ENCODE peak calls at places on chromosomes 2 and 18, in six cellular contexts. S, P, G, N, F and Y are unnamed samples.

GRCh38 chr18:37861981-37862380 is 296.4 kb upstream of the CELF4 start:
- DNase-seq in S (no peak), P (no peak), G (no peak), N (no peak), F (no peak), Y (no peak)

GRCh38 chr18:78675231-78675630 is 304.4 kb upstream of the SALL3 start:
- DNase-seq in S (no peak), P (peak; percentile 29), G (no peak), N (no peak), F (no peak), Y (no peak)

GRCh38 chr2:96636772-96637171 is 1.3 kb downstream of the KANSL3 start:
- DNase-seq in S (no peak), P (no peak), G (peak; percentile 46), N (no peak), F (no peak), Y (peak; percentile 17)

GRCh38 chr2:42216712-42217111 is 47.6 kb downstream of the EML4 start:
- DNase-seq in S (no peak), P (no peak), G (no peak), N (no peak), F (no peak), Y (peak; percentile 32)

GRCh38 chr18:7918696-7919095 is 351.6 kb downstream of the PTPRM start:
- DNase-seq in S (no peak), P (no peak), G (no peak), N (no peak), F (no peak), Y (no peak)

GRCh38 chr18:11983592-11983991 is 2.3 kb downstream of the IMPA2 start:
- DNase-seq in S (no peak), P (peak; percentile 67), G (peak; percentile 48), N (no peak), F (no peak), Y (no peak)

GRCh38 chr2:210226186-210226585 is 939 bp upstream of the ACADL start:
- DNase-seq in S (no peak), P (no peak), G (no peak), N (no peak), F (no peak), Y (no peak)

GRCh38 chr2:84078466-84078865 is 380.6 kb downstream of the SUCLG1 start:
- DNase-seq in S (no peak), P (no peak), G (no peak), N (no peak), F (no peak), Y (no peak)

GRCh38 chr2:40658917-40659316 is 207.0 kb upstream of the SLC8A1 start:
- DNase-seq in S (no peak), P (no peak), G (no peak), N (no peak), F (no peak), Y (peak; percentile 10)

GRCh38 chr18:13390196-13390595 is 171.6 kb downstream of the LDLRAD4 start:
- DNase-seq in S (no peak), P (peak; percentile 72), G (no peak), N (no peak), F (no peak), Y (no peak)

GRCh38 chr2:237181844-237182243 is 96.2 kb downstream of the COPS8 start:
- DNase-seq in S (no peak), P (no peak), G (no peak), N (no peak), F (no peak), Y (no peak)

GRCh38 chr2:46020416-46020815 is 276.8 kb upstream of the EPAS1 start:
- DNase-seq in S (no peak), P (no peak), G (no peak), N (no peak), F (no peak), Y (no peak)

GRCh38 chr2:200373973-200374416 is 67.5 kb downstream of the SPATS2L start:
- DNase-seq in S (no peak), P (no peak), G (no peak), N (no peak), F (no peak), Y (no peak)

GRCh38 chr2:128563348-128563687 is 244.7 kb upstream of the HS6ST1 start:
- DNase-seq in S (no peak), P (no peak), G (peak; percentile 31), N (no peak), F (no peak), Y (no peak)

GRCh38 chr2:175686002-175686401 is 316.1 kb downstream of the LNPK start:
- DNase-seq in S (no peak), P (no peak), G (no peak), N (no peak), F (no peak), Y (no peak)

GRCh38 chr2:120314656-120315366 is 31.1 kb upstream of the INHBB start:
- DNase-seq in S (no peak), P (no peak), G (no peak), N (no peak), F (peak; percentile 44), Y (no peak)

DNA sequence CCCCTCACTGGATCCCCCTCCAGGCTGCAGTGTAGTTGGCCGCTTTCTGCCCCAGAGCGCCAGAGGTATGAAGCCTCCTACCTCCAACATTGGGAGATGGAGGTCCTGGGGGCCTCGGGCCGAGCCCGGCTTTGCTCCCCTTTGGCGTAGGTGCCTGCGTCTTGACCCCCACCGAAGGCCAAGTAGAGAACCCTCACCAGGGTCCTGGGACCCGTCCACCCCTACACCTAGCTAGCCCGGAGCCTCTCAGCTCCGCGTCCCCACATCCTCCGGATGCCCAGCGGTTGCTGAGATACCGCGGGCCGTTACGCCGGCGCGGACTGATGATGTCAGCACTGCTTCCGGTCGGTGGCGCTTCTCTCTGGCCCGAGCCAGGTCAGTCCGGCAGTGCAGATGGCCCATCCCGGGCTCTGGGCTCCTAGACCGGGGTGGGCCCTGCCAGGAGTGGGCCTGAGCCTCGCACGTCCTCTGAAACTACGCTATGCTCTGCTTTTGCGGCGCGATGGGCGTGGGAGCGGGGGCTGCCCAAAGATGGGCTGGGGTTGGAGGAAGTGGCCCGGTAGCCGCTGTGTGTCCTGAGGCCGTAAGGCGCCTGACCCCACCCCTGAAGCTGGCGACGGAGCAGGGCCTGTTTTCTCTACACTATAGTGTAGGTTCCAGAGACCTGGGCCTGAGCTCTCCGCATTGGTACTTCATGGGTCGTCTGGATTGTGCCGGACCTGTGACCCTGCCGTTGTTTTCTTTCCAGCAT is at the start of the genes GLB1L and STK16:
- DNase-seq in S (peak; percentile 62), P (peak; percentile 98), G (peak; percentile 96), N (peak; percentile 97), F (peak; percentile 96), Y (peak; percentile 88)
- H3K4me1 ChIP-seq in S (peaks cover 39% of the 10 kb centered on the region), P (peaks cover 41% of the 10 kb centered on the region), G (peaks cover 43% of the 10 kb centered on the region), N (peaks cover 57% of the 10 kb centered on the region), F (peaks cover 60% of the 10 kb centered on the region), Y (peaks cover 22% of the 10 kb centered on the region)

DNA sequence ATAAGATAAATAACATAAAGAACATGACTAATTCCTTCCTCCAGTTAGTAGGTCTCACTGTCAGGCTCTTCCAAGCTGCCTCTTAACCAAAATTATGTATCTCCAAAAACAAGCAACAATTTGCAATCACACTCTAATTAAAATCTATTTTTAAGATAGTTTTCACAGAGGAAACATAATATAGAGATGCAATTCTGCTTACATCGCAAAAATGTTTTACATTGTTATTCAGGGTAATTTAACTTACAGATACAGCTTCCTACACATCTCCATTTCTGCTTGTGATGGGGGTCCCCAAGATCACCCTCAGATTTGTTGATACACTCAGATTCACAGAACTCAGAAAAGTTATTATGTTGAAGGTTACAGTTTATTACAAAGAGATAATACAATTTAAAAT is 115.5 kb downstream of the DSC3 start:
- DNase-seq in S (no peak), P (no peak), G (no peak), N (no peak), F (no peak), Y (no peak)
- TF ChIP-seq CTCF in S (no peak), P (no peak), G (no peak), N (no peak), F (no peak), Y (no peak)

GRCh38 chr2:230932556-230933511 is 7.8 kb upstream of the GPR55 start:
- DNase-seq in S (no peak), P (peak; percentile 88), G (no peak), N (peak; percentile 57), F (peak; percentile 26), Y (no peak)
- H3K4me1 ChIP-seq in S (no peaks in the 10 kb centered on the region), P (no peaks in the 10 kb centered on the region), G (no peaks in the 10 kb centered on the region), N (peaks cover 8% of the 10 kb centered on the region), F (peaks cover 6% of the 10 kb centered on the region), Y (no peaks in the 10 kb centered on the region)

GRCh38 chr18:2952605-2953004 is 60.3 kb downstream of the LPIN2 start:
- DNase-seq in S (no peak), P (no peak), G (no peak), N (no peak), F (no peak), Y (no peak)

GRCh38 chr18:2948038-2948437 is 64.9 kb downstream of the LPIN2 start:
- DNase-seq in S (no peak), P (no peak), G (no peak), N (no peak), F (no peak), Y (no peak)
- TF ChIP-seq CTCF in S (peak; percentile 67), P (peak; percentile 33), G (no peak), N (peak; percentile 19), F (peak; percentile 26), Y (peak; percentile 53)

DNA sequence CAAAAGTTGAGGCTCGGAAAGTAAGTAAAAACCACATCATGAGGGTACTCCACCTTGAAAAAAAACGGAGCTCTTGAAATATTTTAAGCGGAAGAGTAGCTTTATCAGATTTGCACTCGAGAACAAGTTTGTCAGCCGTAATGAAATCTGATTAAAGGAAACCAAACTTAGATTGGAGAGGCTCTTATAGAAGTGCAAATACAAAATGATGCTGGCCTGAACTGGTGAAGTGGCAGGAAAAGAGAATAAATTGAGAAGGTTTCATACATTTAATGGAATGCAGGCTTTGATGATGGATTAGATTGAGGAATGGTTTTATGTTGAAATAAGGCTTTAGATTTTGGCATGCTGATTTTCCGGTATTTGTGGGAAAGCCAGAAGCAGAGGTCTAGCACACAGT is 484.2 kb downstream of the PID1 start:
- DNase-seq in S (no peak), P (no peak), G (no peak), N (no peak), F (no peak), Y (no peak)
- H3K4me1 ChIP-seq in S (no peaks in the 10 kb centered on the region), P (no peaks in the 10 kb centered on the region), G (no peaks in the 10 kb centered on the region), N (peaks cover 3% of the 10 kb centered on the region), F (no peaks in the 10 kb centered on the region), Y (no peaks in the 10 kb centered on the region)

DNA sequence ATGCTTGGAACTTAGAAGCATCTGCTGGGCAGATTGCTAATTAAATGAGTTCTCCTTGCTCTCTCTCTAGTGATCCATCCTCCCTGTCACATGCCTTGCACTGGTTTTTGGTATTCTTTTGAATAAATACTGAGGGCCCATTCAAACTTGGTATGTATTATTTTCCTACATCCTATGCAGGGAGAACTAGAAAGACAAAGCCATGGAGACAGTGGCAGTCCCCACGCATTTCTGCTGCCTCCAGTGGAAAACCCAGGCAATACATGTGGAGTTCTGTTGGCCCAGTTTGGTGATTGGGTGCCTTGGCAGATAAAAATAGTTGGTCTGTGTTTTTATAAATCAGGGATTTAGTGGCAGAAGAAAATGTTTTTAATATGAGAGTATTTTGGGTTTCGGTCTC is 68.7 kb downstream of the DIS3L2 start:
- DNase-seq in S (no peak), P (no peak), G (no peak), N (no peak), F (no peak), Y (no peak)
- TF ChIP-seq CTCF in S (peak; percentile 55), P (peak; percentile 17), G (no peak), N (peak; percentile 17), F (no peak), Y (peak; percentile 49)

DNA sequence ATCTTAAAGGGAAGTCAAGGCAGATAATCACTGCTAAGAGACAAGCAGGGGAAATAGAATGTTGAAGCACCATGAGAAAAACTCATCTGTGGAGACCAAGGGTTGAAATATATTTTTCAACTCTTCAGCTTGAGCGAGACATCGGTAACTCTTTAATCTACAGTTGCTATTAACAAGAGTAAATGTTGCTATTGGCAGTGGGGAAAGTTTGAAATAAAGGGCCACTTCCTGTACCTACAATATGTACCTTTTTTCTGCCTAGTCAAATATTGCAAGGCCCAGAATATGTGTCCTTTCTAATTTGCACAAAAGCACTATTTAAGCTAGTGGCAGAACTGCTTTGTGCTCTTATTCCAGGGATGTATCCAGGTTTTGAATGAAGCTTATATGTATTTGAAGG is 65.8 kb downstream of the EFEMP1 start:
- DNase-seq in S (no peak), P (no peak), G (no peak), N (no peak), F (no peak), Y (no peak)
- H3K4me1 ChIP-seq in S (no peaks in the 10 kb centered on the region), P (no peaks in the 10 kb centered on the region), G (no peaks in the 10 kb centered on the region), N (peaks cover 20% of the 10 kb centered on the region), F (peaks cover 6% of the 10 kb centered on the region), Y (peaks cover 6% of the 10 kb centered on the region)